ENCODE peak calls at places on chromosomes 16 and 17, in six cellular contexts. A is hippocampal formation, V is NCI-H774, T is HS-5, F is mesenchymal stem cell, L is NCI-H187 treated with DMSO at 0.1 percent for 48 hours. G is an unnamed sample.

GRCh38 chr16:10738231-10739077 is 5.2 kb upstream of the NUBP1 start:
- DNase-seq in A (peak; percentile 74), V (no peak), T (peak; percentile 68), F (peak; percentile 89), L (no peak), G (peak; percentile 47)

GRCh38 chr16:86713021-86713631 is 134.8 kb downstream of the FOXL1 start:
- DNase-seq in A (no peak), V (no peak), T (no peak), F (no peak), L (no peak), G (no peak)

GRCh38 chr16:12060751-12061150 is 84.2 kb downstream of the SNX29 start:
- DNase-seq in A (no peak), V (no peak), T (no peak), F (no peak), L (no peak), G (no peak)

GRCh38 chr16:88533945-88534641 is 36.1 kb upstream of the ZC3H18 start:
- DNase-seq in A (peak; percentile 69), V (peak; percentile 39), T (no peak), F (peak; percentile 43), L (no peak), G (peak; percentile 69)

GRCh38 chr16:22291860-22292692 is 5.1 kb upstream of the POLR3E start:
- DNase-seq in A (no peak), V (no peak), T (no peak), F (peak; percentile 52), L (no peak), G (no peak)

GRCh38 chr17:6639014-6639650 is 1.4 kb downstream of the KIAA0753 start:
- DNase-seq in A (no peak), V (no peak), T (no peak), F (no peak), L (no peak), G (no peak)

GRCh38 chr16:30372725-30373124 is 1.9 kb upstream of the MYL11 start:
- DNase-seq in A (no peak), V (no peak), T (no peak), F (no peak), L (no peak), G (no peak)

GRCh38 chr17:57534863-57535651 is 210.0 kb downstream of the CCDC182 start:
- DNase-seq in A (no peak), V (peak; percentile 41), T (no peak), F (peak; percentile 40), L (peak; percentile 82), G (no peak)

GRCh38 chr17:64938925-64939474 is 19.7 kb upstream of the LRRC37A3 start:
- DNase-seq in A (peak; percentile 38), V (no peak), T (no peak), F (peak; percentile 37), L (no peak), G (peak; percentile 74)

GRCh38 chr17:75623386-75623785 is 9.8 kb upstream of the SMIM5 start:
- DNase-seq in A (no peak), V (no peak), T (no peak), F (no peak), L (no peak), G (no peak)

GRCh38 chr17:65055708-65056638 is 567 bp downstream of the GNA13 start:
- DNase-seq in A (peak; percentile 55), V (no peak), T (no peak), F (peak; percentile 68), L (no peak), G (peak; percentile 56)

GRCh38 chr16:21275529-21275928 is 2.6 kb downstream of the CRYM start:
- DNase-seq in A (no peak), V (no peak), T (no peak), F (no peak), L (no peak), G (no peak)

GRCh38 chr16:56743840-56744239 is 13.9 kb downstream of the NUP93 start:
- DNase-seq in A (no peak), V (no peak), T (no peak), F (peak; percentile 79), L (no peak), G (peak; percentile 81)

GRCh38 chr17:82110298-82110697 is 12.3 kb upstream of the FASN start:
- DNase-seq in A (no peak), V (peak; percentile 18), T (no peak), F (no peak), L (no peak), G (no peak)

GRCh38 chr16:84481051-84481735 is 23.3 kb downstream of the MEAK7 start:
- DNase-seq in A (no peak), V (no peak), T (no peak), F (no peak), L (no peak), G (no peak)

GRCh38 chr16:81513204-81514040 is 68.8 kb downstream of the CMIP start:
- DNase-seq in A (peak; percentile 46), V (no peak), T (no peak), F (peak; percentile 49), L (no peak), G (peak; percentile 86)

GRCh38 chr17:17206149-17206912 is at the start of gene PLD6:
- DNase-seq in A (peak; percentile 45), V (peak; percentile 61), T (peak; percentile 43), F (no peak), L (no peak), G (peak; percentile 83)

GRCh38 chr17:76866203-76866602 is 2.0 kb upstream of the MGAT5B start:
- DNase-seq in A (no peak), V (no peak), T (no peak), F (no peak), L (no peak), G (no peak)

GRCh38 chr16:2841606-2842339 is 11.7 kb downstream of the ZG16B start:
- DNase-seq in A (no peak), V (no peak), T (no peak), F (no peak), L (no peak), G (no peak)

GRCh38 chr17:76262732-76263344 is 2.3 kb upstream of the UBALD2 start:
- DNase-seq in A (no peak), V (peak; percentile 79), T (no peak), F (peak; percentile 43), L (no peak), G (peak; percentile 73)

GRCh38 chr16:54194008-54194731 is 92.4 kb downstream of the IRX3 start:
- DNase-seq in A (peak; percentile 39), V (no peak), T (no peak), F (no peak), L (no peak), G (peak; percentile 13)

GRCh38 chr16:24583494-24583893 is 44.1 kb downstream of the RBBP6 start:
- DNase-seq in A (no peak), V (no peak), T (no peak), F (no peak), L (no peak), G (no peak)

GRCh38 chr17:82931696-82932060 is 91.9 kb upstream of the ZNF750 start:
- DNase-seq in A (no peak), V (no peak), T (no peak), F (no peak), L (no peak), G (no peak)

GRCh38 chr16:77439106-77439505 is 4.3 kb upstream of the ADAMTS18 start:
- DNase-seq in A (no peak), V (no peak), T (no peak), F (no peak), L (no peak), G (no peak)

GRCh38 chr17:77345260-77345910 is 204.6 kb downstream of the SEC14L1 start:
- DNase-seq in A (no peak), V (no peak), T (no peak), F (no peak), L (no peak), G (no peak)

GRCh38 chr16:10897134-10897533 is 20.1 kb downstream of the CIITA start:
- DNase-seq in A (no peak), V (no peak), T (no peak), F (no peak), L (no peak), G (no peak)

GRCh38 chr16:54246454-54246821 is 40.1 kb downstream of the IRX3 start:
- DNase-seq in A (no peak), V (no peak), T (no peak), F (no peak), L (no peak), G (no peak)

GRCh38 chr17:81706232-81706611 is 3.1 kb downstream of the MRPL12 start:
- DNase-seq in A (no peak), V (no peak), T (no peak), F (no peak), L (no peak), G (no peak)

G was measured in dermis blood vessel endothelial cell.